ENCODE peak calls at places on chromosomes 13 and 19, in five cellular contexts. One of them, this sample, is unnamed.

GRCh38 chr19:16062789-16063188 is 13.5 kb upstream of the TPM4 start:
- DNase-seq in caudate nucleus: no peak
- DNase-seq in stimulated activated CD8-positive, alpha-beta memory T cell treated with anti-CD3 and anti-CD28 coated beads, Interleukin-2, amount 100 ng/mL, for 48 hours: peak
- DNase-seq in RPMI8226: peak
- DNase-seq in NCI-H2029: no peak
- DNase-seq in this sample: no peak

GRCh38 chr13:95679722-95680121 is 2.8 kb downstream of the DNAJC3 start:
- DNase-seq in caudate nucleus: no peak
- DNase-seq in stimulated activated CD8-positive, alpha-beta memory T cell treated with anti-CD3 and anti-CD28 coated beads, Interleukin-2, amount 100 ng/mL, for 48 hours: no peak
- DNase-seq in RPMI8226: no peak
- DNase-seq in NCI-H2029: no peak
- DNase-seq in this sample: no peak

GRCh38 chr13:48542581-48543341 is 9.9 kb upstream of the RCBTB2 start:
- DNase-seq in caudate nucleus: no peak
- DNase-seq in stimulated activated CD8-positive, alpha-beta memory T cell treated with anti-CD3 and anti-CD28 coated beads, Interleukin-2, amount 100 ng/mL, for 48 hours: no peak
- DNase-seq in RPMI8226: peak
- DNase-seq in NCI-H2029: peak
- DNase-seq in this sample: peak

GRCh38 chr13:49220035-49220855 is at the start of gene MLNR:
- DNase-seq in caudate nucleus: no peak
- DNase-seq in stimulated activated CD8-positive, alpha-beta memory T cell treated with anti-CD3 and anti-CD28 coated beads, Interleukin-2, amount 100 ng/mL, for 48 hours: peak
- DNase-seq in RPMI8226: no peak
- DNase-seq in NCI-H2029: no peak
- DNase-seq in this sample: peak

GRCh38 chr19:14497347-14497921 is 1.5 kb upstream of the GIPC1 start:
- DNase-seq in caudate nucleus: no peak
- DNase-seq in stimulated activated CD8-positive, alpha-beta memory T cell treated with anti-CD3 and anti-CD28 coated beads, Interleukin-2, amount 100 ng/mL, for 48 hours: no peak
- DNase-seq in RPMI8226: no peak
- DNase-seq in NCI-H2029: no peak
- DNase-seq in this sample: no peak

GRCh38 chr19:28466107-28467045 is 746.6 kb downstream of the UQCRFS1 start:
- DNase-seq in caudate nucleus: no peak
- DNase-seq in stimulated activated CD8-positive, alpha-beta memory T cell treated with anti-CD3 and anti-CD28 coated beads, Interleukin-2, amount 100 ng/mL, for 48 hours: peak
- DNase-seq in RPMI8226: peak
- DNase-seq in NCI-H2029: peak
- DNase-seq in this sample: peak

GRCh38 chr19:3250675-3251074 is 26.2 kb downstream of the CELF5 start:
- DNase-seq in caudate nucleus: no peak
- DNase-seq in stimulated activated CD8-positive, alpha-beta memory T cell treated with anti-CD3 and anti-CD28 coated beads, Interleukin-2, amount 100 ng/mL, for 48 hours: peak
- DNase-seq in RPMI8226: peak
- DNase-seq in NCI-H2029: no peak
- DNase-seq in this sample: no peak

GRCh38 chr19:51365211-51366049 is 758 bp downstream of the ETFB start:
- DNase-seq in caudate nucleus: no peak
- DNase-seq in stimulated activated CD8-positive, alpha-beta memory T cell treated with anti-CD3 and anti-CD28 coated beads, Interleukin-2, amount 100 ng/mL, for 48 hours: no peak
- DNase-seq in RPMI8226: peak
- DNase-seq in NCI-H2029: no peak
- DNase-seq in this sample: peak

This sample was measured in fibroblast of lung.